ENCODE peak calls at places on chromosomes 2 and 18, in seven cellular contexts. Z is NCI-H2029, C is OCI-M1, P is neural crest cell, U is immature natural killer cell, G is erythroblast, H is GM12892. B is an unnamed sample.

GRCh38 chr2:75820693-75821092 is 110.0 kb upstream of the GCFC2 start:
- DNase-seq in Z (no peak), C (no peak), P (no peak), U (no peak), G (no peak), H (no peak), B (no peak)

GRCh38 chr18:62070306-62070705 is 116.5 kb downstream of the PIGN start:
- DNase-seq in Z (no peak), C (no peak), P (no peak), U (no peak), G (no peak), H (no peak), B (peak; percentile 43)

GRCh38 chr2:240430595-240430994 is 4.9 kb upstream of the GPC1 start:
- DNase-seq in Z (no peak), C (no peak), P (no peak), U (no peak), G (no peak), H (no peak), B (no peak)

GRCh38 chr2:143819190-143819735 is 690.0 kb downstream of the ARHGAP15 start:
- DNase-seq in Z (no peak), C (peak; percentile 29), P (no peak), U (no peak), G (no peak), H (no peak), B (peak; percentile 45)

GRCh38 chr2:58834404-58834803 is 593.3 kb upstream of the FANCL start:
- DNase-seq in Z (no peak), C (peak; percentile 55), P (peak; percentile 48), U (no peak), G (peak; percentile 30), H (no peak), B (peak; percentile 15)

GRCh38 chr18:59570101-59570875 is 126.9 kb downstream of the CCBE1 start:
- DNase-seq in Z (no peak), C (no peak), P (peak; percentile 12), U (no peak), G (no peak), H (no peak), B (no peak)

GRCh38 chr2:227805578-227805977 is 8.1 kb upstream of the CCL20 start:
- DNase-seq in Z (no peak), C (peak; percentile 9), P (no peak), U (no peak), G (no peak), H (no peak), B (no peak)

GRCh38 chr2:35082072-35082471 is 1273.5 kb upstream of the CRIM1 start:
- DNase-seq in Z (no peak), C (no peak), P (no peak), U (no peak), G (no peak), H (no peak), B (no peak)

GRCh38 chr18:66046025-66046602 is 295.3 kb downstream of the CDH7 start:
- DNase-seq in Z (no peak), C (peak; percentile 38), P (no peak), U (no peak), G (no peak), H (no peak), B (no peak)

GRCh38 chr18:47953471-47953931 is 23.0 kb upstream of the SMAD2 start:
- DNase-seq in Z (peak; percentile 12), C (peak; percentile 39), P (no peak), U (peak; percentile 57), G (peak; percentile 8), H (no peak), B (peak; percentile 87)

GRCh38 chr2:97718051-97718882 is 4.9 kb downstream of the ZAP70 start:
- DNase-seq in Z (no peak), C (no peak), P (no peak), U (peak; percentile 82), G (no peak), H (peak; percentile 59), B (no peak)

GRCh38 chr2:239548491-239548890 is 147.7 kb upstream of the HDAC4 start:
- DNase-seq in Z (no peak), C (no peak), P (no peak), U (no peak), G (no peak), H (no peak), B (no peak)

GRCh38 chr18:8426401-8426800 is 182.8 kb upstream of the RAB12 start:
- DNase-seq in Z (no peak), C (peak; percentile 9), P (peak; percentile 38), U (no peak), G (peak; percentile 45), H (no peak), B (no peak)

GRCh38 chr2:109507217-109507616 is 106.5 kb downstream of the SEPTIN10 start:
- DNase-seq in Z (no peak), C (no peak), P (no peak), U (no peak), G (no peak), H (no peak), B (no peak)

GRCh38 chr18:62485684-62486083 is 37.1 kb upstream of the ZCCHC2 start:
- DNase-seq in Z (no peak), C (no peak), P (no peak), U (no peak), G (peak; percentile 66), H (no peak), B (peak; percentile 74)

GRCh38 chr2:216478151-216478550 is 20.5 kb upstream of the RPL37A start:
- DNase-seq in Z (no peak), C (no peak), P (peak; percentile 14), U (no peak), G (no peak), H (no peak), B (peak; percentile 70)

GRCh38 chr2:109324859-109325258 is 195.9 kb downstream of the SH3RF3 start:
- DNase-seq in Z (no peak), C (no peak), P (no peak), U (no peak), G (no peak), H (no peak), B (peak; percentile 100)

GRCh38 chr18:5424903-5425302 is 118.9 kb downstream of the EPB41L3 start:
- DNase-seq in Z (peak; percentile 9), C (peak; percentile 58), P (no peak), U (no peak), G (peak; percentile 43), H (no peak), B (peak; percentile 64)

GRCh38 chr2:216170362-216170761 is 61.2 kb downstream of the XRCC5 start:
- DNase-seq in Z (no peak), C (peak; percentile 36), P (no peak), U (no peak), G (no peak), H (no peak), B (no peak)

GRCh38 chr2:219058541-219059374 is 2.0 kb downstream of the IHH start:
- DNase-seq in Z (no peak), C (peak; percentile 28), P (no peak), U (no peak), G (no peak), H (no peak), B (no peak)

GRCh38 chr2:15628899-15629855 is 37.5 kb downstream of the DDX1 start:
- DNase-seq in Z (no peak), C (no peak), P (no peak), U (no peak), G (no peak), H (no peak), B (no peak)

GRCh38 chr2:224284134-224284946 is 117.6 kb downstream of the FAM124B start:
- DNase-seq in Z (no peak), C (peak; percentile 71), P (peak; percentile 46), U (peak; percentile 35), G (peak; percentile 58), H (no peak), B (peak; percentile 47)

GRCh38 chr2:73594241-73594640 is 48.0 kb downstream of the NAT8 start:
- DNase-seq in Z (no peak), C (no peak), P (no peak), U (no peak), G (no peak), H (no peak), B (no peak)

GRCh38 chr2:152395132-152396024 is 60.4 kb downstream of the FMNL2 start:
- DNase-seq in Z (no peak), C (no peak), P (no peak), U (no peak), G (no peak), H (no peak), B (peak; percentile 73)

GRCh38 chr2:152558174-152559091 is 158.8 kb downstream of the PRPF40A start:
- DNase-seq in Z (no peak), C (no peak), P (no peak), U (no peak), G (no peak), H (no peak), B (peak; percentile 97)

GRCh38 chr2:169715379-169716228 is 18.0 kb upstream of the KLHL23 start:
- DNase-seq in Z (peak; percentile 46), C (peak; percentile 94), P (no peak), U (no peak), G (peak; percentile 84), H (no peak), B (peak; percentile 18)

GRCh38 chr18:48167901-48168300 is 237.4 kb upstream of the SMAD2 start:
- DNase-seq in Z (no peak), C (no peak), P (no peak), U (no peak), G (no peak), H (no peak), B (no peak)

GRCh38 chr2:497770-498492 is 179.3 kb downstream of the TMEM18 start:
- DNase-seq in Z (no peak), C (no peak), P (no peak), U (no peak), G (no peak), H (no peak), B (no peak)

GRCh38 chr2:191167766-191168165 is 17.0 kb upstream of the STAT4 start:
- DNase-seq in Z (no peak), C (no peak), P (no peak), U (no peak), G (no peak), H (no peak), B (peak; percentile 98)

GRCh38 chr2:101609434-101609833 is 88.1 kb upstream of the MAP4K4 start:
- DNase-seq in Z (no peak), C (no peak), P (no peak), U (no peak), G (no peak), H (no peak), B (no peak)

GRCh38 chr2:74887961-74888670 is 54.2 kb downstream of the HK2 start:
- DNase-seq in Z (no peak), C (no peak), P (no peak), U (no peak), G (no peak), H (no peak), B (peak; percentile 63)

GRCh38 chr2:71462641-71463341 is 9.4 kb downstream of the DYSF start:
- DNase-seq in Z (no peak), C (no peak), P (no peak), U (no peak), G (no peak), H (no peak), B (no peak)

GRCh38 chr2:56077352-56077915 is 106.4 kb upstream of the CCDC85A start:
- DNase-seq in Z (no peak), C (peak; percentile 51), P (peak; percentile 8), U (no peak), G (peak; percentile 39), H (no peak), B (peak; percentile 18)

GRCh38 chr2:226837787-226838603 is 2.1 kb downstream of the RHBDD1 start:
- DNase-seq in Z (no peak), C (peak; percentile 84), P (no peak), U (no peak), G (peak; percentile 88), H (no peak), B (no peak)

GRCh38 chr2:239928457-239929350 is 96.4 kb downstream of the NDUFA10 start:
- DNase-seq in Z (no peak), C (no peak), P (no peak), U (no peak), G (peak; percentile 7), H (no peak), B (no peak)

GRCh38 chr2:181566643-181567042 is 90.3 kb downstream of the CERKL start:
- DNase-seq in Z (no peak), C (no peak), P (no peak), U (no peak), G (no peak), H (no peak), B (no peak)

GRCh38 chr2:230658877-230659652 is 53.6 kb upstream of the CAB39 start:
- DNase-seq in Z (no peak), C (peak; percentile 99), P (no peak), U (peak; percentile 32), G (peak; percentile 92), H (no peak), B (no peak)

B was measured in fibroblast of mammary gland.